ENCODE peak calls at places on chromosomes 12 and 14, in five cellular contexts. I is right lobe of liver, W is GM23248, M is mesendoderm, U is right cardiac atrium. Q is an unnamed sample.

GRCh38 chr12:34396006-34396860 is 373.9 kb downstream of the ALG10 start:
- DNase-seq in I (peak; percentile 19), W (no peak), M (no peak), U (peak; percentile 7), Q (peak; percentile 7)

GRCh38 chr14:93963692-93964091 is 12.7 kb downstream of the ASB2 start:
- DNase-seq in I (no peak), W (no peak), M (no peak), U (no peak), Q (no peak)

GRCh38 chr12:16387919-16388318 is 40.5 kb downstream of the MGST1 start:
- DNase-seq in I (no peak), W (no peak), M (no peak), U (no peak), Q (no peak)

GRCh38 chr14:87522575-87522974 is 470.4 kb downstream of the GALC start:
- DNase-seq in I (no peak), W (no peak), M (peak; percentile 89), U (no peak), Q (no peak)

GRCh38 chr14:68547305-68548193 is 245.3 kb downstream of the ZFP36L1 start:
- DNase-seq in I (no peak), W (peak; percentile 96), M (peak; percentile 33), U (peak; percentile 77), Q (no peak)

GRCh38 chr12:125518074-125518473 is 452.8 kb downstream of the AACS start:
- DNase-seq in I (no peak), W (no peak), M (peak; percentile 86), U (no peak), Q (no peak)

GRCh38 chr12:124165695-124166094 is 129.2 kb upstream of the RFLNA start:
- DNase-seq in I (no peak), W (no peak), M (no peak), U (no peak), Q (no peak)

GRCh38 chr14:65412881-65413738 is 580 bp downstream of the FUT8 start:
- DNase-seq in I (peak; percentile 51), W (peak; percentile 93), M (peak; percentile 75), U (peak; percentile 75), Q (no peak)

GRCh38 chr14:51651388-51652167 is at the start of gene FRMD6:
- DNase-seq in I (peak; percentile 87), W (peak; percentile 96), M (peak; percentile 93), U (peak; percentile 91), Q (peak; percentile 78)

GRCh38 chr14:51652168-51653095 is 722 bp downstream of the FRMD6 start:
- DNase-seq in I (peak; percentile 65), W (peak; percentile 60), M (peak; percentile 50), U (peak; percentile 41), Q (peak; percentile 2)

GRCh38 chr14:51653096-51653814 is 1.5 kb downstream of the FRMD6 start:
- DNase-seq in I (no peak), W (peak; percentile 78), M (peak; percentile 79), U (no peak), Q (no peak)

GRCh38 chr14:51654549-51654879 is 2.8 kb downstream of the FRMD6 start:
- DNase-seq in I (no peak), W (peak; percentile 51), M (no peak), U (no peak), Q (no peak)

DNA sequence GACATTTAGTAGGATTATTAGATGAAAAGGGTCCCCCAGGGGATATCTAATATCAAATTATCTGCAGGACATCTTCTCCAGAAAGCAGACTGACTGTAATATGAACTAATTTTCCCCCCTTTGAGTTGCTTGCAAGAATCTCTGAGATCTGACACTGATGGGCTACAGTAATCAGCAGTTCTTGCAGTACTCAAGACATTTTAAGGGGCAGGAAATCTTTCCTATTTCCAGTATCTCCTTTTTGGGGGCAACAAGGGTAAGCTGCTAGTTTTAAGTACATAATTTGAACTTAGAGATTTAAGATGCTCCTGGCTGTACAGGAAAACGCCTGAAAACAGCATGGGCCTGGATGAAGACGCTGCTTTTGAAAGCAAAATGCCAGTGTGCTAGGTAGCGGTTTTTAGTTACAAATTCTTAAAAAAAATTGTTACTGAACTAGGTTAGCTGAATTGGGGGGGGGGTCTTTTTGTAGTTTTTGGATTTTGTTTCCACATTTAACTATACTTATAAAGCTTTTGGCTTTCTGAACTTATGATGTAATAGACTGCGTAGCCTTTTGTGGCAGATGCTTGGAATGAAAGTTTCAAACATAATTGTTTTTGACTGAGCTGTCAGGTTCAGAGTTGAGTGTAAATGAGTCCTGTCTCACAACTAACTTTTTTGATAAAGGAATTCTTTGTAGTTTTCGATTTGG is 2.3 kb downstream of the FRMD6 start:
- DNase-seq in I (no peak), W (peak; percentile 52), M (no peak), U (no peak), Q (no peak)
- H3K4me3 ChIP-seq in I (peak overlapping the region; percentile 92), W (peak overlapping the region; percentile 97), M (no peak overlapping the region), U (peak overlapping the region; percentile 76), Q (no peak overlapping the region)

GRCh38 chr12:81542065-81542464 is 217.1 kb downstream of the PPFIA2 start:
- DNase-seq in I (no peak), W (no peak), M (peak; percentile 51), U (no peak), Q (no peak)

GRCh38 chr12:81542621-81543020 is 216.5 kb downstream of the PPFIA2 start:
- DNase-seq in I (no peak), W (no peak), M (peak; percentile 23), U (no peak), Q (no peak)

GRCh38 chr12:81543621-81544139 is 215.5 kb downstream of the PPFIA2 start:
- DNase-seq in I (no peak), W (no peak), M (no peak), U (no peak), Q (no peak)

GRCh38 chr12:81546811-81547210 is 212.3 kb downstream of the PPFIA2 start:
- DNase-seq in I (no peak), W (no peak), M (no peak), U (no peak), Q (no peak)
- H3K27ac ChIP-seq in I (no peak overlapping the region), W (no peak overlapping the region), M (no peak overlapping the region), U (no peak overlapping the region), Q (no peak overlapping the region)

GRCh38 chr12:95151821-95152220 is 65.4 kb downstream of the FGD6 start:
- DNase-seq in I (no peak), W (no peak), M (no peak), U (no peak), Q (no peak)
- H3K4me3 ChIP-seq in I (no peak overlapping the region), W (no peak overlapping the region), M (no peak overlapping the region), U (no peak overlapping the region), Q (no peak overlapping the region)

GRCh38 chr14:74886001-74886400 is 4.3 kb downstream of the DLST start:
- DNase-seq in I (no peak), W (peak; percentile 97), M (peak; percentile 74), U (no peak), Q (no peak)
- H3K27ac ChIP-seq in I (no peak overlapping the region), W (peak overlapping the region; percentile 87), M (no peak overlapping the region), U (peak overlapping the region; percentile 48), Q (no peak overlapping the region)